ENCODE peak calls at places on chromosome 15, in four cellular contexts. J, C, O and S are unnamed samples.

GRCh38 chr15:41487802-41488201 is 5.9 kb upstream of the ITPKA start:
- DNase-seq in J (no peak), C (no peak), O (no peak), S (no peak)

GRCh38 chr15:89361451-89362202 is 27.0 kb upstream of the POLG start:
- DNase-seq in J (peak; percentile 26), C (no peak), O (peak; percentile 61), S (peak; percentile 76)

GRCh38 chr15:80890341-80890972 is 99.2 kb downstream of the MESD start:
- DNase-seq in J (no peak), C (no peak), O (no peak), S (no peak)

GRCh38 chr15:78131295-78132021 is at the start of gene CIB2:
- DNase-seq in J (no peak), C (peak; percentile 80), O (peak; percentile 55), S (peak; percentile 89)

GRCh38 chr15:72939855-72940631 is 112.2 kb upstream of the NEO1 start:
- DNase-seq in J (no peak), C (no peak), O (no peak), S (no peak)

GRCh38 chr15:31027948-31028586 is 36.6 kb upstream of the MTMR10 start:
- DNase-seq in J (no peak), C (no peak), O (no peak), S (no peak)

GRCh38 chr15:44667039-44667360 is 3.5 kb upstream of the SPG11 start:
- DNase-seq in J (no peak), C (no peak), O (no peak), S (no peak)

GRCh38 chr15:32029409-32029861 is 880 bp upstream of the CHRNA7 start:
- DNase-seq in J (no peak), C (peak; percentile 15), O (no peak), S (peak; percentile 72)